ENCODE peak calls at places on chromosomes 4 and X, in eight cellular contexts. R, P, S, L, H, C, F and V are unnamed samples.

GRCh38 chrX:132488819-132489255 is at the start of gene MBNL3:
- DNase-seq in R (peak; percentile 64), P (peak; percentile 55), S (no peak), L (no peak), H (peak; percentile 19), C (no peak), F (peak; percentile 33), V (no peak)

GRCh38 chr4:130025701-130026100 is 929.7 kb downstream of the C4orf33 start:
- DNase-seq in R (no peak), P (no peak), S (no peak), L (no peak), H (no peak), C (no peak), F (no peak), V (no peak)

GRCh38 chr4:59664771-59665170 is 1535.4 kb upstream of the ADGRL3 start:
- DNase-seq in R (no peak), P (no peak), S (no peak), L (no peak), H (no peak), C (no peak), F (no peak), V (no peak)

GRCh38 chrX:17377047-17377692 is 2.2 kb downstream of the NHS start:
- DNase-seq in R (peak; percentile 86), P (no peak), S (no peak), L (no peak), H (peak; percentile 32), C (peak; percentile 40), F (no peak), V (no peak)

GRCh38 chrX:13829995-13830394 is 13.1 kb upstream of the GPM6B start:
- DNase-seq in R (no peak), P (no peak), S (no peak), L (no peak), H (no peak), C (no peak), F (no peak), V (no peak)

GRCh38 chr4:114563536-114564315 is 34.9 kb upstream of the UGT8 start:
- DNase-seq in R (no peak), P (no peak), S (no peak), L (no peak), H (no peak), C (no peak), F (no peak), V (no peak)

GRCh38 chr4:177596035-177596434 is 153.8 kb upstream of the AGA start:
- DNase-seq in R (no peak), P (no peak), S (no peak), L (peak; percentile 25), H (no peak), C (peak; percentile 76), F (peak; percentile 2), V (no peak)

GRCh38 chrX:134669378-134670098 is 11.3 kb upstream of the PLAC1 start:
- DNase-seq in R (peak; percentile 66), P (no peak), S (no peak), L (no peak), H (no peak), C (no peak), F (no peak), V (no peak)

GRCh38 chrX:10017866-10018265 is 50.7 kb downstream of the CLDN34 start:
- DNase-seq in R (peak; percentile 6), P (no peak), S (no peak), L (no peak), H (peak; percentile 52), C (peak; percentile 65), F (peak; percentile 81), V (no peak)

GRCh38 chr4:39978904-39979303 is 1.2 kb upstream of the PDS5A start:
- DNase-seq in R (no peak), P (no peak), S (no peak), L (no peak), H (no peak), C (no peak), F (no peak), V (no peak)

GRCh38 chr4:39976141-39976944 is 1.4 kb downstream of the PDS5A start:
- DNase-seq in R (peak; percentile 84), P (peak; percentile 64), S (peak; percentile 54), L (peak; percentile 71), H (peak; percentile 74), C (peak; percentile 76), F (peak; percentile 74), V (no peak)

GRCh38 chr4:39978378-39978775 is 666 bp upstream of the PDS5A start:
- DNase-seq in R (no peak), P (no peak), S (no peak), L (no peak), H (no peak), C (no peak), F (no peak), V (no peak)

GRCh38 chr4:39976945-39977488 is 694 bp downstream of the PDS5A start:
- DNase-seq in R (peak; percentile 71), P (no peak), S (no peak), L (no peak), H (peak; percentile 10), C (no peak), F (no peak), V (no peak)

GRCh38 chr4:39977489-39978377 is at the start of gene PDS5A:
- DNase-seq in R (peak; percentile 93), P (peak; percentile 85), S (peak; percentile 96), L (peak; percentile 75), H (peak; percentile 85), C (peak; percentile 72), F (peak; percentile 81), V (peak; percentile 89)
- TF ChIP-seq POLR2AphosphoS5 in R (peak; percentile 10), P (peak; percentile 61), S (peak; percentile 54), L (peak; percentile 80), H (peak; percentile 20), C (peak; percentile 75), F (peak; percentile 47), V (no peak)

GRCh38 chr4:102505708-102506107 is 4.5 kb downstream of the NFKB1 start:
- DNase-seq in R (no peak), P (no peak), S (no peak), L (no peak), H (no peak), C (no peak), F (no peak), V (no peak)

GRCh38 chr4:102503831-102504786 is 3.0 kb downstream of the NFKB1 start:
- DNase-seq in R (no peak), P (no peak), S (no peak), L (no peak), H (no peak), C (no peak), F (no peak), V (no peak)

GRCh38 chr4:102504941-102505340 is 3.8 kb downstream of the NFKB1 start:
- DNase-seq in R (no peak), P (no peak), S (no peak), L (no peak), H (no peak), C (no peak), F (no peak), V (no peak)

GRCh38 chr4:102503301-102503746 is 2.2 kb downstream of the NFKB1 start:
- DNase-seq in R (no peak), P (no peak), S (no peak), L (no peak), H (no peak), C (no peak), F (peak; percentile 24), V (no peak)

GRCh38 chr4:102506523-102506922 is 5.4 kb downstream of the NFKB1 start:
- DNase-seq in R (no peak), P (no peak), S (no peak), L (no peak), H (no peak), C (no peak), F (no peak), V (no peak)
- H3K4me1 ChIP-seq in R (peaks cover 61% of the 10 kb centered on the region), P (peaks cover 8% of the 10 kb centered on the region), S (peaks cover 15% of the 10 kb centered on the region), L (no peaks in the 10 kb centered on the region), H (no peaks in the 10 kb centered on the region), C (peaks cover 11% of the 10 kb centered on the region), F (peaks cover 30% of the 10 kb centered on the region), V (peaks cover 64% of the 10 kb centered on the region)

GRCh38 chr4:152817331-152817730 is 37.6 kb downstream of the ARFIP1 start:
- DNase-seq in R (no peak), P (no peak), S (no peak), L (no peak), H (no peak), C (no peak), F (no peak), V (no peak)

GRCh38 chr4:152819026-152819645 is 39.4 kb downstream of the ARFIP1 start:
- DNase-seq in R (no peak), P (no peak), S (no peak), L (no peak), H (no peak), C (no peak), F (no peak), V (no peak)

GRCh38 chr4:152824561-152824960 is 44.8 kb downstream of the ARFIP1 start:
- DNase-seq in R (no peak), P (no peak), S (no peak), L (no peak), H (no peak), C (no peak), F (no peak), V (no peak)

GRCh38 chr4:152822323-152822722 is 42.6 kb downstream of the ARFIP1 start:
- DNase-seq in R (no peak), P (no peak), S (no peak), L (no peak), H (peak; percentile 36), C (no peak), F (no peak), V (no peak)

GRCh38 chr4:152820073-152820472 is 40.3 kb downstream of the ARFIP1 start:
- DNase-seq in R (no peak), P (no peak), S (no peak), L (no peak), H (no peak), C (no peak), F (no peak), V (no peak)
- H3K9me3 ChIP-seq in R (no peaks in the 10 kb centered on the region), P (no peaks in the 10 kb centered on the region), S (peaks cover 3% of the 10 kb centered on the region), L (peaks cover 6% of the 10 kb centered on the region), H (no peaks in the 10 kb centered on the region), C (no peaks in the 10 kb centered on the region), F (no peaks in the 10 kb centered on the region), V (no peaks in the 10 kb centered on the region)

GRCh38 chr4:42482516-42483327 is 85.4 kb downstream of the SHISA3 start:
- DNase-seq in R (no peak), P (no peak), S (no peak), L (no peak), H (no peak), C (no peak), F (no peak), V (no peak)

GRCh38 chr4:42480774-42481173 is 83.5 kb downstream of the SHISA3 start:
- DNase-seq in R (no peak), P (no peak), S (no peak), L (no peak), H (no peak), C (no peak), F (no peak), V (no peak)

GRCh38 chr4:42478509-42478908 is 81.2 kb downstream of the SHISA3 start:
- DNase-seq in R (no peak), P (no peak), S (no peak), L (no peak), H (no peak), C (no peak), F (no peak), V (no peak)

GRCh38 chr4:42474406-42474805 is 77.1 kb downstream of the SHISA3 start:
- DNase-seq in R (no peak), P (no peak), S (no peak), L (no peak), H (no peak), C (no peak), F (no peak), V (no peak)

DNA sequence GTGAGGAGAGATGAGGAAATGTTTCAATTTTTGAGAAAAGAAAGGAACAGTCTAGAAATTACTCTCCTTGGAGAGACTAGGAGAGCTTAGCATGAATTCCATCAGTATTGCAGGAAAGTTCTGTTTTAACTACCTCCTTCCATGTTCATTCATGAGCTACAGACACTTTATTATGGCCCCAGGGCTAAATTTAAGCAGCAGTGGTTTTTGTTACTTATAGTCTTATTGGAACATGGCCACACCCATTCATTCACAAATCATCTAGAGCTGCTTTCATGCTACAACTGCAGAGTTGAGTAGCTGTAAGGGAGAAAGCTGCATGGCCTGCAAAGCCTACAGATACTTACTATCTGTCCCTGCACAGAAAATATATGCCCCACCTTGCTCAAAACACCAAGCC is 81.7 kb downstream of the SHISA3 start:
- DNase-seq in R (no peak), P (no peak), S (no peak), L (no peak), H (no peak), C (no peak), F (no peak), V (no peak)
- TF ChIP-seq POLR2AphosphoS5 in R (no peak), P (no peak), S (no peak), L (no peak), H (no peak), C (no peak), F (no peak), V (no peak)